ENCODE peak calls at places on chromosomes 2 and 18, in nine cellular contexts. B is mesothelial cell of epicardium, V is ovary, F is RWPE1, R is left lung, K is Calu3, Q is A549, H is bronchial epithelial cell, T is cardiac muscle cell. L is an unnamed sample.
A peak's percentile ranks its signal among the peaks of the same experiment; 100 is the strongest.

GRCh38 chr2:28444951-28445350 is 50.9 kb upstream of the PLB1 start:
- DNase-seq in B (no peak), V (no peak), F (no peak), R (no peak), K (no peak), Q (no peak), H (no peak), T (no peak), L (no peak)

GRCh38 chr18:79682896-79683625 is 3.5 kb downstream of the CTDP1 start:
- DNase-seq in B (no peak), V (no peak), F (no peak), R (no peak), K (no peak), Q (no peak), H (no peak), T (no peak), L (no peak)

GRCh38 chr2:9252002-9252357 is 45.4 kb downstream of the ASAP2 start:
- DNase-seq in B (no peak), V (no peak), F (no peak), R (no peak), K (no peak), Q (no peak), H (no peak), T (no peak), L (no peak)

GRCh38 chr2:104976603-104977120 is 61.2 kb upstream of the MRPS9 start:
- DNase-seq in B (no peak), V (no peak), F (no peak), R (no peak), K (peak; percentile 17), Q (no peak), H (no peak), T (no peak), L (no peak)

GRCh38 chr18:57737661-57738060 is 65.5 kb downstream of the ATP8B1 start:
- DNase-seq in B (no peak), V (peak; percentile 20), F (peak; percentile 48), R (peak; percentile 82), K (peak; percentile 74), Q (peak; percentile 60), H (peak; percentile 97), T (no peak), L (no peak)

GRCh38 chr2:38494394-38494793 is 108.3 kb downstream of the HNRNPLL start:
- DNase-seq in B (no peak), V (no peak), F (no peak), R (no peak), K (no peak), Q (no peak), H (no peak), T (no peak), L (no peak)

GRCh38 chr18:12726774-12727550 is 24.1 kb downstream of the PSMG2 start:
- DNase-seq in B (no peak), V (peak; percentile 38), F (peak; percentile 68), R (no peak), K (peak; percentile 80), Q (peak; percentile 50), H (peak; percentile 74), T (peak; percentile 73), L (peak; percentile 56)

GRCh38 chr2:233643128-233643527 is 6.9 kb downstream of the UGT1A10 start:
- DNase-seq in B (no peak), V (no peak), F (no peak), R (no peak), K (peak; percentile 63), Q (no peak), H (peak; percentile 54), T (no peak), L (no peak)

GRCh38 chr2:160928854-160929301 is 231.3 kb upstream of the TANK start:
- DNase-seq in B (no peak), V (no peak), F (no peak), R (no peak), K (no peak), Q (no peak), H (no peak), T (no peak), L (no peak)

GRCh38 chr18:62128157-62128556 is 58.7 kb downstream of the PIGN start:
- DNase-seq in B (no peak), V (no peak), F (no peak), R (no peak), K (no peak), Q (no peak), H (no peak), T (no peak), L (no peak)

GRCh38 chr2:12052771-12053170 is 306.3 kb downstream of the LPIN1 start:
- DNase-seq in B (no peak), V (no peak), F (no peak), R (no peak), K (no peak), Q (no peak), H (peak; percentile 17), T (no peak), L (no peak)

GRCh38 chr2:12048551-12048950 is 302.1 kb downstream of the LPIN1 start:
- DNase-seq in B (no peak), V (no peak), F (no peak), R (no peak), K (peak; percentile 3), Q (no peak), H (no peak), T (no peak), L (no peak)

GRCh38 chr2:12047761-12048160 is 301.3 kb downstream of the LPIN1 start:
- DNase-seq in B (no peak), V (no peak), F (no peak), R (no peak), K (no peak), Q (no peak), H (no peak), T (no peak), L (no peak)

GRCh38 chr2:12051831-12052230 is 305.4 kb downstream of the LPIN1 start:
- DNase-seq in B (no peak), V (no peak), F (no peak), R (no peak), K (no peak), Q (no peak), H (peak; percentile 54), T (no peak), L (no peak)

GRCh38 chr2:12050381-12050780 is 303.9 kb downstream of the LPIN1 start:
- DNase-seq in B (no peak), V (no peak), F (peak; percentile 11), R (no peak), K (no peak), Q (peak; percentile 14), H (peak; percentile 82), T (no peak), L (no peak)
- TF ChIP-seq CTCF in B (no peak), V (no peak), F (no peak), R (no peak), K (no peak), Q (peak; percentile 26), H (no peak), T (no peak), L (no peak)

GRCh38 chr2:20677301-20678176 is 10.6 kb downstream of the GDF7 start:
- DNase-seq in B (no peak), V (no peak), F (no peak), R (peak; percentile 53), K (no peak), Q (no peak), H (no peak), T (no peak), L (no peak)
- TF ChIP-seq CTCF in B (peak; percentile 22), V (no peak), F (peak; percentile 12), R (no peak), K (peak; percentile 18), Q (peak; percentile 6), H (no peak), T (no peak), L (peak; percentile 43)

DNA sequence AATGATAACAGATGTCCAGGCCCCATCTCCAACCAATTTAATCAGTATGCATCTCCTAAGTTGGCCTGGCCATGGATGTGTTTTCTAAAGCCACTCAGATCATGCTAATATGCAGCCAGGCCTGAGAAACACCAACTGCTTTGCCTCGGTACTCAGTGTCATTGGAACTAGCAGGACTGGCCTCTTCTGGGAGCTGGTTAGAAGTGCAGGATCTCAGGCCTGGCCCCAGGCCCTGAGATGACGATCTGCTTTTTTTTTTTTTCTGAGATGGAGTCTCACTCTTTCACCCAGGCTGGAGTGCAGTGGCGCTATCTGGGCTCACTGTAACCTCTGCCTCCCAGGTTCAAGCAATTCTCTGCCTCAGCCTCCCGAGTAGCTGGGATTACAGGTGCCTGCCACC is 69.1 kb downstream of the IRS1 start:
- DNase-seq in B (no peak), V (no peak), F (peak; percentile 4), R (no peak), K (no peak), Q (no peak), H (no peak), T (peak; percentile 48), L (no peak)
- TF ChIP-seq CTCF in B (no peak), V (no peak), F (no peak), R (no peak), K (no peak), Q (no peak), H (no peak), T (no peak), L (no peak)

GRCh38 chr2:226761195-226761583 is 38.4 kb downstream of the IRS1 start:
- DNase-seq in B (no peak), V (no peak), F (no peak), R (no peak), K (no peak), Q (no peak), H (no peak), T (no peak), L (no peak)
- TF ChIP-seq CTCF in B (no peak), V (no peak), F (no peak), R (no peak), K (no peak), Q (peak; percentile 8), H (no peak), T (no peak), L (no peak)

GRCh38 chr2:111692311-111692710 is 191.7 kb downstream of the ANAPC1 start:
- DNase-seq in B (no peak), V (no peak), F (no peak), R (no peak), K (no peak), Q (no peak), H (no peak), T (no peak), L (no peak)
- TF ChIP-seq CTCF in B (peak; percentile 20), V (no peak), F (no peak), R (no peak), K (no peak), Q (no peak), H (no peak), T (no peak), L (peak; percentile 44)

L was measured in progenitor cell of endocrine pancreas.